ENCODE peak calls at places on chromosome 10, in six cellular contexts. M, W, N, P, E and F are unnamed samples.

GRCh38 chr10:33914746-33915145 is 580.3 kb upstream of the NRP1 start:
- DNase-seq in M (no peak), W (no peak), N (no peak), P (no peak), E (no peak), F (no peak)

GRCh38 chr10:95335933-95336699 is 45.3 kb upstream of the PDLIM1 start:
- DNase-seq in M (no peak), W (no peak), N (no peak), P (no peak), E (no peak), F (no peak)

GRCh38 chr10:84360634-84361365 is 32.4 kb downstream of the CCSER2 start:
- DNase-seq in M (peak; percentile 52), W (no peak), N (peak; percentile 34), P (peak; percentile 28), E (no peak), F (no peak)

GRCh38 chr10:118568327-118568848 is 27.1 kb downstream of the PRLHR start:
- DNase-seq in M (peak; percentile 74), W (peak; percentile 44), N (peak; percentile 73), P (peak; percentile 32), E (no peak), F (peak; percentile 71)

GRCh38 chr10:123635131-123635530 is 31.0 kb upstream of the GPR26 start:
- DNase-seq in M (no peak), W (no peak), N (no peak), P (no peak), E (no peak), F (no peak)

GRCh38 chr10:118940386-118940785 is 89.1 kb upstream of the NANOS1 start:
- DNase-seq in M (no peak), W (no peak), N (no peak), P (peak; percentile 23), E (no peak), F (no peak)

GRCh38 chr10:75137533-75138438 is 26.3 kb downstream of the SAMD8 start:
- DNase-seq in M (peak; percentile 84), W (no peak), N (peak; percentile 7), P (peak; percentile 67), E (no peak), F (no peak)

GRCh38 chr10:110006358-110007170 is 1.2 kb upstream of the ADD3 start:
- DNase-seq in M (peak; percentile 92), W (no peak), N (peak; percentile 18), P (peak; percentile 82), E (peak; percentile 57), F (no peak)

GRCh38 chr10:119807960-119808697 is 64.5 kb downstream of the MCMBP start:
- DNase-seq in M (peak; percentile 71), W (no peak), N (no peak), P (peak; percentile 92), E (no peak), F (no peak)

GRCh38 chr10:110444009-110444347 is 53.7 kb upstream of the DUSP5 start:
- DNase-seq in M (no peak), W (no peak), N (peak; percentile 87), P (no peak), E (no peak), F (no peak)

GRCh38 chr10:120989279-120989678 is 138.1 kb downstream of the WDR11 start:
- DNase-seq in M (no peak), W (no peak), N (no peak), P (no peak), E (no peak), F (no peak)

GRCh38 chr10:90274721-90275468 is 573.5 kb downstream of the KIF20B start:
- DNase-seq in M (no peak), W (no peak), N (peak; percentile 11), P (peak; percentile 51), E (no peak), F (no peak)

GRCh38 chr10:52115823-52116222 is 198.3 kb upstream of the DKK1 start:
- DNase-seq in M (peak; percentile 6), W (no peak), N (no peak), P (peak; percentile 17), E (no peak), F (no peak)

GRCh38 chr10:7491949-7492659 is 81.3 kb upstream of the SFMBT2 start:
- DNase-seq in M (no peak), W (no peak), N (no peak), P (no peak), E (no peak), F (no peak)
- H3K4me1 ChIP-seq in M (no peaks in the 10 kb centered on the region), W (peaks cover 19% of the 10 kb centered on the region), N (peaks cover 13% of the 10 kb centered on the region), P (no peaks in the 10 kb centered on the region), E (no peaks in the 10 kb centered on the region), F (peaks cover 21% of the 10 kb centered on the region)

DNA sequence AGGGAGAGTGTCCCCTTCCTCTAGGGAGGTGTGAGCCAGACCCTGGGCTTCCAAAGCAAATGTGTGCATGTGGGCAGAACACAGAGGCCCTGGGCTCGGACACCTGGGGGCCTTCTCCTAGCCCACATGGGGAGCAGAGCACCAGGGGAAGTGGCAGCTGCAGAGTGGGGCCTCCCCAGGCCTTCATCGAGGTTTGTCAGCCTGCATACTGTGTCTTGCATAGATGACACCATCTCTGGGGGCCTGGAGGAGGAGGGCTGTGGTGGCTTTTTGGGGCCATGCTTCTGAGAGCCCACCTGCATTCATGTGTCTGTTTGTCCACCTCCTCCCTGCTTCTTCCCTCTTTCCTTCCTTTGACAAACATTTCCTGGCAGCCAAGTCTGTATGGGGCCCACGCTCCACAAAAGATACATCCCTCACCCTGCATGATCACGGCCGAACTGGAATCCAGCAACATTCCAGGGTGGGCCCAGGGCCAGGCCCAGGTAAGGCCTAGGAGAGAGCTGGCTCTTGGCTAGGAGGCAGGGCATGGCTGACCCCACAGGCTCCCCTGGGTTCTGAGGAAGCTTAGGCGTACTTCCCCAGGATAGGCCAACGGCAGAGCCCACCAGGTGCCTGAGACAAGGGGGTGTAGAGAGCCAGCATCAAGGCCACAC is 79.2 kb downstream of the ZMIZ1 start:
- DNase-seq in M (no peak), W (no peak), N (no peak), P (no peak), E (no peak), F (no peak)
- H3K4me1 ChIP-seq in M (peaks cover 68% of the 10 kb centered on the region), W (peaks cover 65% of the 10 kb centered on the region), N (peaks cover 60% of the 10 kb centered on the region), P (peaks cover 73% of the 10 kb centered on the region), E (peaks cover 23% of the 10 kb centered on the region), F (peaks cover 62% of the 10 kb centered on the region)

DNA sequence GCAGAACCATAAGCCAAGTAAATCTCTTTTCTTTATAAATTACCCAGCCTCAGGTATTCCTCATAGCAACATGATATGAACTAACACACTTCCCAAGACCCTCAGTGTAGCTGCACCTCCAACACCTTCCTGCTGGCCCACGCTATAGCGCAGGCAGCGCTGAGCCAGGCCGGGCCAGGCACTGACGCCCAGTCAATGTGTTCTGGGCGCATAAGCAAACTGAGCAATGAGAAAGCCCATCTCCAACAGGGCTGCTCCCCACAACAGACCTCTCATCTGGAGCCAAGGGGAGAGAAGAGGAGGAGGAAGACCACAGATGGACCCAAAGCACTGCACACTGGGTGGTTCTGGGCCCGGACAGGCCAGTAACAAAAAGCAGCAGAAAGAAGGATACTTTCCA is 40.8 kb downstream of the FAM53B start:
- DNase-seq in M (no peak), W (no peak), N (no peak), P (no peak), E (no peak), F (no peak)
- H3K4me1 ChIP-seq in M (no peaks in the 10 kb centered on the region), W (peaks cover 100% of the 10 kb centered on the region), N (peaks cover 35% of the 10 kb centered on the region), P (peaks cover 19% of the 10 kb centered on the region), E (peaks cover 61% of the 10 kb centered on the region), F (peaks cover 92% of the 10 kb centered on the region)

GRCh38 chr10:21502371-21502765 is 23.1 kb downstream of the SKIDA1 start:
- DNase-seq in M (no peak), W (no peak), N (no peak), P (no peak), E (no peak), F (no peak)
- H3K4me1 ChIP-seq in M (no peaks in the 10 kb centered on the region), W (peaks cover 10% of the 10 kb centered on the region), N (peaks cover 80% of the 10 kb centered on the region), P (no peaks in the 10 kb centered on the region), E (no peaks in the 10 kb centered on the region), F (peaks cover 1% of the 10 kb centered on the region)

GRCh38 chr10:21509391-21510217 is 15.9 kb downstream of the SKIDA1 start:
- DNase-seq in M (peak; percentile 46), W (no peak), N (peak; percentile 45), P (peak; percentile 14), E (no peak), F (no peak)
- H3K4me1 ChIP-seq in M (no peaks in the 10 kb centered on the region), W (no peaks in the 10 kb centered on the region), N (peaks cover 80% of the 10 kb centered on the region), P (no peaks in the 10 kb centered on the region), E (no peaks in the 10 kb centered on the region), F (no peaks in the 10 kb centered on the region)

GRCh38 chr10:122473116-122473515 is 11.8 kb downstream of the HTRA1 start:
- DNase-seq in M (no peak), W (no peak), N (no peak), P (no peak), E (no peak), F (no peak)

GRCh38 chr10:122474145-122474739 is 12.9 kb downstream of the HTRA1 start:
- DNase-seq in M (no peak), W (no peak), N (peak; percentile 63), P (peak; percentile 56), E (no peak), F (no peak)

GRCh38 chr10:122469848-122470247 is 8.5 kb downstream of the HTRA1 start:
- DNase-seq in M (no peak), W (no peak), N (peak; percentile 22), P (no peak), E (no peak), F (no peak)

GRCh38 chr10:122468923-122469781 is 7.8 kb downstream of the HTRA1 start:
- DNase-seq in M (peak; percentile 99), W (no peak), N (no peak), P (peak; percentile 91), E (peak; percentile 66), F (no peak)

DNA sequence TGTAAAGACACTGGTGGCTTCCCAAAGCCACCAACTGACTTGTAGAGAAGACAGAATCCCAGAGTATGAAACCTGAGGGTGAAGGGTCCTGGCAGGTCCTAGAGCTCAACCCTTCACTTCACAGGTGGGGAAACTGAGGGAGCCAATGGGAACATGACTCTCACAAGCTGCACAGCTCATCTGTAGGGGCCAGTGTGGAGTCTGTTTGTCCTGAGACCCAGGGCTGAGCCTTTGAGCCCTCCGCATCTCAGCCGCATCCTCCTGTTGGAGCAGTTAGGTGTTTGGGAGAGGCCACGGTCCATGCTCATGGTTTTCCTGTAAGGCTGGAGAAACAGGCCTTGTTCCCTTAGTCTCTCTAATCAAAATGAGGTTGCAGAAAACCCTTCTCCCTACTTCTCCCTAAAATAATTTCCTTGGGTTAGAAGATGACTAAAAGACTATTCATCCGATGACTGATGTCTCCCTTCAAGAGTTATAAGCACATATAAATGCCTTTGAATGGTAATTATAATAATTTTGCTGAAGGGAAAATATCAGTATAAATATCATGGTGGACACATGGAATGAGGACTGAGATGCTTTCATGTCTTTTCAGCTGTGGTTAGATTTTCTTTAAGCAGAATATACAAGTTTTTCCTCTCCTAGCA is 10.3 kb downstream of the HTRA1 start:
- DNase-seq in M (peak; percentile 56), W (no peak), N (no peak), P (peak; percentile 37), E (no peak), F (no peak)
- H3K4me1 ChIP-seq in M (peaks cover 49% of the 10 kb centered on the region), W (no peaks in the 10 kb centered on the region), N (peaks cover 69% of the 10 kb centered on the region), P (peaks cover 23% of the 10 kb centered on the region), E (peaks cover 7% of the 10 kb centered on the region), F (no peaks in the 10 kb centered on the region)